ENCODE peak calls at places on chromosome 14, in four cellular contexts. G is cardiac fibroblast; W is CD8-positive, alpha-beta T cell; L is OCI-LY7. U is an unnamed sample.

GRCh38 chr14:77024171-77024627 is 4.3 kb downstream of the IRF2BPL start:
- DNase-seq in G (peak; percentile 34), W (peak; percentile 66), L (no peak), U (peak; percentile 51)

GRCh38 chr14:100384819-100385813 is 62.0 kb downstream of the SLC25A47 start:
- DNase-seq in G (peak; percentile 81), W (no peak), L (peak; percentile 19), U (peak; percentile 81)

GRCh38 chr14:91036741-91037469 is 23.5 kb downstream of the RPS6KA5 start:
- DNase-seq in G (no peak), W (no peak), L (no peak), U (no peak)

GRCh38 chr14:102592969-102593840 is 756 bp downstream of the RCOR1 start:
- DNase-seq in G (peak; percentile 32), W (peak; percentile 72), L (peak; percentile 68), U (peak; percentile 33)

GRCh38 chr14:76867536-76868452 is 41.6 kb downstream of the LRRC74A start:
- DNase-seq in G (no peak), W (peak; percentile 70), L (no peak), U (no peak)

GRCh38 chr14:100688598-100689499 is 37.8 kb upstream of the DLK1 start:
- DNase-seq in G (peak; percentile 57), W (no peak), L (no peak), U (peak; percentile 83)

GRCh38 chr14:61992139-61992538 is 229.9 kb downstream of the SNAPC1 start:
- DNase-seq in G (no peak), W (no peak), L (no peak), U (no peak)

GRCh38 chr14:99560946-99561683 is 42.9 kb downstream of the CCDC85C start:
- DNase-seq in G (no peak), W (no peak), L (no peak), U (no peak)

GRCh38 chr14:97298331-97298730 is 501.1 kb downstream of the VRK1 start:
- DNase-seq in G (no peak), W (no peak), L (no peak), U (no peak)

GRCh38 chr14:97301931-97302559 is 504.9 kb downstream of the VRK1 start:
- DNase-seq in G (no peak), W (no peak), L (no peak), U (no peak)

GRCh38 chr14:97298775-97299174 is 501.6 kb downstream of the VRK1 start:
- DNase-seq in G (no peak), W (no peak), L (no peak), U (no peak)

GRCh38 chr14:97295108-97295710 is 498.0 kb downstream of the VRK1 start:
- DNase-seq in G (no peak), W (no peak), L (no peak), U (no peak)

DNA sequence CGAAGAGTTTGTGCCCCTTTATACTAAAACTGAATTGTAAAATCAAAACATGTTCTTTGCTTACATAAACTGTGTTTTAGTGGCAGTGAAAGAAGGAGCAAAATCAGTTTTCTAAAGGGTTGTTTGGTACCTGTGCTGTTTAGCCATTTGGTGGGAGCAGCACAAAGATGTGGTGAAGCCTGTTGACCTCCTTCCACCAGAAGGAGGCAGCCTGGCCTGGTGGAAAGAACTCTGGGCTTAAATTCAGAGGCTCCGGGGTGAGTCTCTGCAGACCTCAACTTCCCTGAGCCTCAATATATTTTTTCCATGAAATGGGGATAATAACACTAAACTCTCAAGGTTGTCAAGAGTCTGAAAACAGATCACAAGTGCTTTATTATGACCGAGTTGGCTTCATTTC is 502.5 kb downstream of the VRK1 start:
- DNase-seq in G (no peak), W (peak; percentile 59), L (no peak), U (no peak)
- TF ChIP-seq CTCF in G (no peak), W (no peak), L (peak; percentile 23), U (no peak)

GRCh38 chr14:65334765-65335411 is 77.6 kb upstream of the FUT8 start:
- DNase-seq in G (no peak), W (no peak), L (peak; percentile 40), U (no peak)

GRCh38 chr14:65332141-65332871 is 80.2 kb upstream of the FUT8 start:
- DNase-seq in G (peak; percentile 44), W (no peak), L (peak; percentile 48), U (no peak)

GRCh38 chr14:65333926-65334687 is 78.4 kb upstream of the FUT8 start:
- DNase-seq in G (peak; percentile 82), W (no peak), L (peak; percentile 60), U (peak; percentile 59)

GRCh38 chr14:65336191-65336591 is 76.3 kb upstream of the FUT8 start:
- DNase-seq in G (peak; percentile 71), W (peak; percentile 52), L (no peak), U (peak; percentile 58)

DNA sequence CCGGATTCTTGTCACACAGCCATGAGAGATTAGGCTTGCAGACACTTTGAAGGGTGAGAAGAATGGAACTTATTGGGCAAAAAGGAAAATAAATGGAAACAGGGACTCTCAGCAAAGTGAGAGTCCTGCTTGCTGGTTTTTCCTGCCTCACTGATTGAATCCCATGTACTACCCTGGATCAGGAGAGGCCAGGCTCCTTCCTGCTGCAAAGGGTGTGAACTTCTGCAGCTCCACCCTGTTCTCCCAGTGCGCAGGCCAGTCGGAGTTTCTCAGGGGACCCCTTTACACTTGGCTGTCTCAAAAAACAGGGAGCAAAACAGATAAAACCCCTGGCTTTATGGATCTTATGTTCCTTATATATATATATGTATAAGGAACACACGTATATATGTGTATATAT is 77.0 kb upstream of the FUT8 start:
- DNase-seq in G (no peak), W (no peak), L (no peak), U (no peak)
- H3K4me3 ChIP-seq in G (no peak overlapping the region), W (no peak overlapping the region), L (no peak overlapping the region), U (no peak overlapping the region)

DNA sequence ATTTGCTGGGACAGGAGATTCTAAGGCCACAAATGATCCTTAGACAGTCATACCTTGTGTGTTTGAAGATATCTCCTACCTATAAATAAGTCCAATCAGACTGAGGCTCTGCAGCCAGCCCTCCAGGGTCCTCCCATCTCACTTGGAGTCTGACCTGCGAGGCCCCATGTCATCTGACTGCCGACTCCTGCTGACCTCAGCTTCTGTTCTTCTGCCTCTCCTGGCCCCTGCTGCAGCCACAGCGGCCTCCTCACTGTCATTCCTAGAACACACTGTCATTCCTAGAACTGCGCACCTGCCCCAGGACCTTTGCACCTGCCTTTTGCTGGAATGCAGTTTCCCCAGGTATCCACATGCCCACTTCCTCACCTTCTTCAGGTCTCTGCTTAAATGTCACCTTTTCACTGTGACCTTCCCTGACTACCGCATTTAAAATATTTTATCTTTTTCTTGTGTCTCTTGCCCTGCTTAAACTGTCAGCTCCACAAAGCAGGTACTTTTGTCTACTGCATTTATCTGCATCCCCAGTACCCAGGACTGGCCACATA is 56.5 kb upstream of the RIN3 start:
- DNase-seq in G (no peak), W (no peak), L (no peak), U (no peak)
- TF ChIP-seq CTCF in G (no peak), W (no peak), L (peak; percentile 8), U (no peak)

GRCh38 chr14:97705107-97705506 is 907.9 kb downstream of the VRK1 start:
- DNase-seq in G (no peak), W (no peak), L (no peak), U (no peak)

GRCh38 chr14:97706814-97707213 is 909.6 kb downstream of the VRK1 start:
- DNase-seq in G (no peak), W (no peak), L (no peak), U (no peak)

GRCh38 chr14:97705976-97706375 is 908.8 kb downstream of the VRK1 start:
- DNase-seq in G (no peak), W (peak; percentile 62), L (no peak), U (no peak)

GRCh38 chr14:97709552-97709951 is 912.4 kb downstream of the VRK1 start:
- DNase-seq in G (no peak), W (peak; percentile 81), L (no peak), U (no peak)

GRCh38 chr14:97707603-97708002 is 910.4 kb downstream of the VRK1 start:
- DNase-seq in G (no peak), W (peak; percentile 68), L (no peak), U (no peak)
- H3K4me3 ChIP-seq in G (no peak overlapping the region), W (peak overlapping the region; percentile 6), L (no peak overlapping the region), U (no peak overlapping the region)

DNA sequence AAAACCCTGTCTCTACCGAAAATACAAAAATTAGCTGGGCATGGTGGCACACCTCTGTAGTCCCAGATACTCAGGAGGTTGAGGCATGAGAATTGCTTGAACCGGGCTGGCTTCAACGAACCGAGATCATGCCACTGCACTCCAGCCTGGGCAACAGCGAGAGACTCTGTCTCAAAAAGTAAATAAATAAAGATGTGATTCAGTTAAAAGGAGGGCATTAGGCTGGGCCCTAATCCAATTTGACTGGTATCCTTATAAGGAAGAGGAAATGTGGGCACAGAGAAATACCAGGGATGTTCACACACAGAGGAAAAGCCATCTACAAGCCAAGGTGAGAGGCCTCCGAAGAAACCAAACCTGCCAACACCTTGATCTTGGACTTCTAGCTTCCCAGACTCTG is 10.1 kb upstream of the DCAF4 start:
- DNase-seq in G (no peak), W (no peak), L (no peak), U (peak; percentile 41)
- TF ChIP-seq CTCF in G (no peak), W (no peak), L (no peak), U (no peak)